ENCODE peak calls at places on chromosomes 16 and 17, in five cellular contexts. One of them, this sample, is unnamed.
A peak's percentile ranks its signal among the peaks of the same experiment; 100 is the strongest.

GRCh38 chr17:8598913-8599312 is 31.6 kb downstream of the MYH10 start:
- DNase-seq in T follicular helper cell: no peak
- DNase-seq in RPMI7951: no peak
- DNase-seq in astrocyte of the spinal cord: no peak
- DNase-seq in AG10803: peak; percentile 10
- DNase-seq in this sample: no peak

GRCh38 chr16:17105239-17105721 is 365.5 kb downstream of the XYLT1 start:
- DNase-seq in RPMI7951: no peak
- DNase-seq in T follicular helper cell: no peak
- DNase-seq in astrocyte of the spinal cord: peak; percentile 2
- DNase-seq in AG10803: peak; percentile 2
- DNase-seq in this sample: no peak

GRCh38 chr17:18185832-18186231 is 2.2 kb downstream of the ALKBH5 start:
- DNase-seq in T follicular helper cell: no peak
- DNase-seq in AG10803: no peak
- DNase-seq in astrocyte of the spinal cord: no peak
- DNase-seq in RPMI7951: no peak
- DNase-seq in this sample: peak; percentile 58

GRCh38 chr17:17823433-17824118 is 13.2 kb downstream of the SREBF1 start:
- DNase-seq in astrocyte of the spinal cord: peak; percentile 78
- DNase-seq in T follicular helper cell: peak; percentile 66
- DNase-seq in RPMI7951: peak; percentile 87
- DNase-seq in AG10803: peak; percentile 69
- DNase-seq in this sample: peak; percentile 93

GRCh38 chr16:67779256-67780014 is 26.9 kb downstream of the RANBP10 start:
- DNase-seq in RPMI7951: no peak
- DNase-seq in AG10803: no peak
- DNase-seq in T follicular helper cell: no peak
- DNase-seq in astrocyte of the spinal cord: no peak
- DNase-seq in this sample: no peak

GRCh38 chr17:63694974-63695773 is 4.8 kb downstream of the LIMD2 start:
- DNase-seq in astrocyte of the spinal cord: no peak
- DNase-seq in AG10803: no peak
- DNase-seq in T follicular helper cell: no peak
- DNase-seq in RPMI7951: no peak
- DNase-seq in this sample: no peak

GRCh38 chr17:2634361-2634960 is 41.0 kb downstream of the PAFAH1B1 start:
- DNase-seq in T follicular helper cell: no peak
- DNase-seq in astrocyte of the spinal cord: peak; percentile 86
- DNase-seq in RPMI7951: peak; percentile 43
- DNase-seq in AG10803: peak; percentile 23
- DNase-seq in this sample: no peak

GRCh38 chr17:56144205-56144604 is 9.1 kb upstream of the ANKFN1 start:
- DNase-seq in T follicular helper cell: no peak
- DNase-seq in astrocyte of the spinal cord: no peak
- DNase-seq in RPMI7951: no peak
- DNase-seq in AG10803: no peak
- DNase-seq in this sample: no peak

GRCh38 chr16:1770328-1771071 is 843 bp downstream of the NME3 start:
- DNase-seq in RPMI7951: no peak
- DNase-seq in T follicular helper cell: peak; percentile 19
- DNase-seq in AG10803: peak; percentile 51
- DNase-seq in astrocyte of the spinal cord: peak; percentile 50
- DNase-seq in this sample: no peak

GRCh38 chr16:82082543-82083244 is 47.6 kb downstream of the HSD17B2 start:
- DNase-seq in T follicular helper cell: no peak
- DNase-seq in astrocyte of the spinal cord: peak; percentile 65
- DNase-seq in RPMI7951: peak; percentile 88
- DNase-seq in AG10803: peak; percentile 44
- DNase-seq in this sample: peak; percentile 36

GRCh38 chr16:87278191-87279093 is 38.8 kb downstream of the C16orf95 start:
- DNase-seq in astrocyte of the spinal cord: peak; percentile 84
- DNase-seq in RPMI7951: peak; percentile 67
- DNase-seq in AG10803: peak; percentile 80
- DNase-seq in T follicular helper cell: no peak
- DNase-seq in this sample: peak; percentile 92

This sample was measured in adipocyte.